ENCODE peak calls at places on chromosomes 5 and 9, in seven cellular contexts. J is upper lobe of right lung, K is astrocyte, G is HCT116, W is IMR-90, P is endothelial cell, Q is neural crest cell. I is an unnamed sample.

GRCh38 chr5:133977858-133978257 is 9.4 kb upstream of the C5orf15 start:
- DNase-seq in J (no peak), K (peak), G (no peak), W (peak), P (no peak), Q (no peak), I (no peak)

GRCh38 chr5:168401880-168402279 is 84.4 kb upstream of the RARS1 start:
- DNase-seq in J (no peak), K (no peak), G (no peak), W (no peak), P (no peak), Q (no peak), I (no peak)

GRCh38 chr5:126446498-126447224 is 23.5 kb downstream of the GRAMD2B start:
- DNase-seq in J (no peak), K (peak), G (peak), W (peak), P (no peak), Q (no peak), I (no peak)

GRCh38 chr9:114656301-114656700 is 1.3 kb downstream of the TEX53 start:
- DNase-seq in J (no peak), K (no peak), G (no peak), W (no peak), P (no peak), Q (no peak), I (no peak)

GRCh38 chr5:113776832-113777525 is 263.5 kb downstream of the YTHDC2 start:
- DNase-seq in J (no peak), K (peak), G (no peak), W (no peak), P (no peak), Q (no peak), I (no peak)

GRCh38 chr5:52674815-52675545 is 112.7 kb upstream of the ITGA1 start:
- DNase-seq in J (no peak), K (peak), G (no peak), W (peak), P (no peak), Q (no peak), I (no peak)

GRCh38 chr5:133742370-133743036 is 130.2 kb upstream of the FSTL4 start:
- DNase-seq in J (no peak), K (no peak), G (no peak), W (no peak), P (no peak), Q (no peak), I (no peak)

GRCh38 chr9:112485574-112485973 is 1.1 kb upstream of the KIAA1958 start:
- DNase-seq in J (no peak), K (no peak), G (no peak), W (no peak), P (no peak), Q (no peak), I (no peak)

GRCh38 chr5:61625682-61626620 is 293.9 kb downstream of the ZSWIM6 start:
- DNase-seq in J (peak), K (peak), G (no peak), W (peak), P (peak), Q (peak), I (no peak)

GRCh38 chr5:10719965-10720364 is 41.1 kb downstream of the DAP start:
- DNase-seq in J (no peak), K (peak), G (peak), W (peak), P (no peak), Q (no peak), I (no peak)

GRCh38 chr5:147576646-147577535 is 67.0 kb upstream of the DPYSL3 start:
- DNase-seq in J (peak), K (no peak), G (no peak), W (peak), P (peak), Q (peak), I (no peak)

GRCh38 chr9:109463924-109464625 is 34.0 kb downstream of the PTPN3 start:
- DNase-seq in J (no peak), K (no peak), G (no peak), W (no peak), P (no peak), Q (no peak), I (peak)

GRCh38 chr5:108950276-108950675 is 202.6 kb downstream of the FER start:
- DNase-seq in J (no peak), K (no peak), G (no peak), W (no peak), P (no peak), Q (no peak), I (no peak)

GRCh38 chr9:15999422-16000339 is 446.8 kb downstream of the CCDC171 start:
- DNase-seq in J (no peak), K (peak), G (peak), W (peak), P (no peak), Q (no peak), I (no peak)

GRCh38 chr5:88770290-88771257 is 112.4 kb downstream of the MEF2C start:
- DNase-seq in J (no peak), K (peak), G (no peak), W (peak), P (no peak), Q (no peak), I (no peak)

GRCh38 chr5:113199122-113199905 is 222.7 kb downstream of the DCP2 start:
- DNase-seq in J (no peak), K (peak), G (no peak), W (peak), P (no peak), Q (no peak), I (no peak)

GRCh38 chr9:76691761-76692313 is 72.4 kb upstream of the PCA3 start:
- DNase-seq in J (no peak), K (no peak), G (no peak), W (no peak), P (no peak), Q (no peak), I (no peak)

GRCh38 chr5:1987471-1987870 is 104.7 kb upstream of the IRX4 start:
- DNase-seq in J (no peak), K (no peak), G (no peak), W (no peak), P (no peak), Q (no peak), I (no peak)

GRCh38 chr9:132997591-132997990 is 19.1 kb downstream of the GFI1B start:
- DNase-seq in J (no peak), K (peak), G (no peak), W (peak), P (no peak), Q (no peak), I (no peak)

GRCh38 chr5:119681734-119682133 is 52.4 kb downstream of the FAM170A start:
- DNase-seq in J (no peak), K (no peak), G (no peak), W (no peak), P (no peak), Q (no peak), I (no peak)

GRCh38 chr9:83628540-83628939 is 5.6 kb downstream of the IDNK start:
- DNase-seq in J (no peak), K (no peak), G (no peak), W (no peak), P (no peak), Q (no peak), I (no peak)

GRCh38 chr5:175822225-175822624 is 49.2 kb upstream of the CPLX2 start:
- DNase-seq in J (no peak), K (no peak), G (peak), W (no peak), P (no peak), Q (no peak), I (no peak)

GRCh38 chr5:464843-465590 is 22.0 kb downstream of the EXOC3 start:
- DNase-seq in J (peak), K (no peak), G (no peak), W (no peak), P (no peak), Q (no peak), I (no peak)

GRCh38 chr9:85408494-85408893 is 333.3 kb downstream of the AGTPBP1 start:
- DNase-seq in J (no peak), K (no peak), G (no peak), W (no peak), P (no peak), Q (no peak), I (no peak)

DNA sequence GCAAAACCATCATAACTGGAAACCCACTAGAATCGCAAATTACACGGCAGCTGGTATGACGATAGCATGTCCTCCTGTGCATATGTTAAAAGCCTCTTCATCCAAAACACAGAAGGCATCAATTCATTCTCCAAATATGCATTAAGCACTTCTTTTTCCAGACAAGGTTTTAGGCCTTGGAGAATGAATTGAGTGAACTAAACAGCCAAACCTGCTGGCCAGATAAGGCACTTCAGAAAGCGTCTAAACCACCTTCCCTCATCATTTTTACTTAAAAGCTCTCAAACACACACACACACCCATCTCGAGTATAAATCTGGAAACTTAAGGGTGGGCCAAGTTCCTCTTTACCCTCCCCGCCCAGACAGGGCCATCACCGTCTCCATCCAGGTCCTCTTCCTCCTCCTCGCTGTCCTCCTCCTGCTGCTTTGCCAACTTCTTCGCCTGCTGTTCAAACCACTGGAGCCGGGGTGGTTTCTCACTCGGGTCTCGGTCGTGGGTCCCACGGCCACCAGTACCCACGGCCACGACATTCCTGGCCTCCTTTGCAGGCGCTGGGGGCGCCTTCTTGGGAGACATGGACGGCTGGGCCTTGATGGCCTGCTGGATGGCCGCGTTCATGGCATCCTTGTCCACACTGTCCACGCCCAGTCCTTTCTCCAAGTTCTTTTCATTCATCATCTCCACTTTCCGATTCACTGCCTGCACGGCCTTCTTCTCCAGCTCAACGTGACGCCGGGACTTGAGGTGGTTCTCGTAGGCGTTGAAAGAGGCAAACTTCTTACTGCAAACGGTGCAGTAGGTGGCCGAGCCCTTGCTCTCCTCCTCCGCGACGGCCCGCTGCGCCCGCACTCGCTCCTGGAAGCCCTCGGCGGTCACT is 696 bp downstream of the ZNF622 start:
- DNase-seq in J (peak), K (peak), G (no peak), W (no peak), P (no peak), Q (no peak), I (no peak)
- TF ChIP-seq CTCF in J (no peak), K (peak), G (no peak), W (no peak), P (no peak), Q (no peak), I (peak)

GRCh38 chr9:82247318-82247717 is 258.7 kb downstream of the SPATA31D1 start:
- DNase-seq in J (no peak), K (peak), G (no peak), W (no peak), P (no peak), Q (no peak), I (no peak)
- TF ChIP-seq CTCF in J (no peak), K (no peak), G (no peak), W (no peak), P (no peak), Q (no peak), I (no peak)

GRCh38 chr9:89428222-89428761 is 69.6 kb downstream of the SEMA4D start:
- DNase-seq in J (no peak), K (no peak), G (no peak), W (no peak), P (no peak), Q (no peak), I (no peak)

GRCh38 chr9:89426389-89426961 is 71.4 kb downstream of the SEMA4D start:
- DNase-seq in J (no peak), K (no peak), G (no peak), W (no peak), P (no peak), Q (no peak), I (peak)

GRCh38 chr9:89430995-89431394 is 66.9 kb downstream of the SEMA4D start:
- DNase-seq in J (no peak), K (no peak), G (no peak), W (no peak), P (no peak), Q (no peak), I (no peak)

GRCh38 chr9:89427621-89428221 is 70.2 kb downstream of the SEMA4D start:
- DNase-seq in J (no peak), K (no peak), G (no peak), W (peak), P (no peak), Q (no peak), I (no peak)

DNA sequence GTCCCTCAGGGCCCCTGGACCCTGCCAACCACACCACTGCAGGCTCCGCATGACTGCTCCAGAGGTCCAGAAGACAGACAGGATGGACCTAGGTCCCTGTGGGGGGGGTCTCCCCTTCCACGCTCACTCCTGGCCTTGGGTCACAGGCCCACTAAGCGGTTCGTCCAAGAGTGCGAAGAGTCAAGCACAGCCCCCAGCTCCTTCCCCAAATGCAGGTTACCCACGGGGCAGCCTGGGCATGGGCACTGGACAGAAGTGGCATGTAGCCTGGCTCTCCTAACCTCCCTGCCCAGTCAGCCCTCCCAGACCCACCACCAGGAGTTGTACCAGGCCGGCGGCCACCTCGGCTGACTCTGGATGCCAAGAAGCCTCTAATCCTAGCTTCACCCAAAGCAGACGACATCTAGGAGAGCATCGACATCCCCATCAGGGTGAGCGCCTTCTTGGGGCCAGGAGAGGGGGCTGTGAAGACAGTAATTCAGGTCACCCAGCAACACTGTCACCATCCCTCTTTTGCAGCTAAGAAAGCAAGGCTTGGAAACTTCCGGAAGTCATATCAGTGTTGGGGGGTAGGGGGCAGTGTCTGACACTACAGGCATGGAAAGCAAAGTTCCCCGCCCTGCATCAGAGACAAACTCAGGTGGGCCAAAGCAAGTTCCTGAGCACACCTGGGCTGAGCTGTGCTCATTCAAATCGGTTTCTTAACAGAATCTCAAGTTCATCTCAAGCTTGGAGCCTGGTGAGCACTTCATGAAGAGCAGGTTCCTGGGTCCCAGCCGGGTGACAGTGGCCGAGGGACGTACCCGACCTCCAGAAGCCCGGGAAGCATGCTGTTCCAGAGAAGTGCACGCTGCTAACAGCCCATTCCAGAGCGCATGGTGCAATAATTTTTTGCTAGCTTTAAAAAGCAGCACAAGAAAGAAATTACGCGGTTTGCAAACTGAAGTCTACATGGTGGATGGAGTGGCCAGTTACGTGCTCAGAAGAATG is 68.7 kb downstream of the SEMA4D start:
- DNase-seq in J (no peak), K (no peak), G (no peak), W (no peak), P (peak), Q (no peak), I (peak)
- TF ChIP-seq CTCF in J (peak), K (peak), G (peak), W (peak), P (peak), Q (peak), I (peak)

GRCh38 chr5:73625314-73625904 is 587 bp upstream of the ARHGEF28 start:
- DNase-seq in J (no peak), K (no peak), G (no peak), W (peak), P (no peak), Q (no peak), I (no peak)
- TF ChIP-seq CTCF in J (no peak), K (no peak), G (no peak), W (no peak), P (no peak), Q (no peak), I (no peak)

GRCh38 chr9:20552874-20553624 is 69.2 kb downstream of the MLLT3 start:
- DNase-seq in J (no peak), K (peak), G (no peak), W (peak), P (no peak), Q (no peak), I (no peak)
- TF ChIP-seq CTCF in J (peak), K (peak), G (peak), W (peak), P (no peak), Q (peak), I (peak)

GRCh38 chr5:142012186-142012785 is 541 bp downstream of the GNPDA1 start:
- DNase-seq in J (peak), K (no peak), G (peak), W (no peak), P (peak), Q (peak), I (peak)
- TF ChIP-seq CTCF in J (peak), K (peak), G (peak), W (peak), P (no peak), Q (peak), I (peak)

GRCh38 chr9:111066427-111066826 is 28.2 kb upstream of the LPAR1 start:
- DNase-seq in J (no peak), K (no peak), G (no peak), W (peak), P (no peak), Q (no peak), I (no peak)

GRCh38 chr9:111065414-111065813 is 27.1 kb upstream of the LPAR1 start:
- DNase-seq in J (no peak), K (no peak), G (no peak), W (no peak), P (no peak), Q (no peak), I (no peak)

GRCh38 chr9:111067472-111067871 is 29.2 kb upstream of the LPAR1 start:
- DNase-seq in J (no peak), K (no peak), G (no peak), W (no peak), P (no peak), Q (no peak), I (no peak)

GRCh38 chr9:111068816-111069215 is 30.5 kb upstream of the LPAR1 start:
- DNase-seq in J (no peak), K (no peak), G (no peak), W (no peak), P (no peak), Q (no peak), I (no peak)

DNA sequence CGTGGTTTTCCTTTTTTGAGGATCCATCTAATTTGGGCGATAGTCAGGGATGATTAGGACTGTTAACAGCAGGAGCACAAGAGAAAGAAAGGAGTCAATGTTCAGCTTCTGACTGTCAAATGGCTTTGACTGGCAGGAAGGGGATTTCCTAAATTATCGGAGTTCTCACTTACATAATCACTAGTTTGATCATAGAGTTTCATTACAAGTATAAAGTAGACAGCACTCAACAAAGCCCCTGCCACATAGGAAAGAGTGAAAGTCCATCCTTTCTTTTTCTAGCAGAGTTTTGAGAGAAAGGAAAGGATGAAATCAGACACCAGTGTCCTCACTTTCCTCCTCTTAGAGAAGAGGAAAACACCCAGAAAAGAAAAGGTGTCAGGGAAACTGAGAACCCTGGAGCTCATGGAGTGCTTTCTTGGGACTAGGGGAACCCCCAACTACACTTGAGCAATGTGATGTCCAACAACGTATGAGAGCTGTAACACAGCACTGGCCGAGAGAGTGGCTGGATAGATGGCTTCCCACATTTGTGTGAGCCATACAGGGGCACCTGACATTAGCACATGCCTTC is 26.0 kb upstream of the LPAR1 start:
- DNase-seq in J (no peak), K (no peak), G (no peak), W (no peak), P (no peak), Q (no peak), I (no peak)
- TF ChIP-seq CTCF in J (no peak), K (no peak), G (no peak), W (no peak), P (no peak), Q (no peak), I (no peak)

I was measured in DND-41.